ENCODE peak calls at places on chromosomes 2 and 18, in six cellular contexts. W is NB4, B is AG10803, G is MG63, Y is SJCRH30, I is mesenchymal stem cell. X is an unnamed sample.

GRCh38 chr18:35707674-35708073 is 126.1 kb downstream of the GALNT1 start:
- DNase-seq in W (no peak), B (no peak), G (no peak), Y (no peak), I (no peak), X (no peak)

GRCh38 chr2:204892506-204893255 is 347.4 kb downstream of the PARD3B start:
- DNase-seq in W (no peak), B (peak), G (peak), Y (no peak), I (peak), X (no peak)

GRCh38 chr18:8816805-8817204 is 111.4 kb downstream of the MTCL1 start:
- DNase-seq in W (peak), B (peak), G (no peak), Y (no peak), I (peak), X (no peak)

GRCh38 chr2:70336552-70336951 is 34.7 kb upstream of the FAM136A start:
- DNase-seq in W (no peak), B (no peak), G (no peak), Y (no peak), I (no peak), X (no peak)

GRCh38 chr2:201854221-201854801 is 48.0 kb downstream of the CDK15 start:
- DNase-seq in W (no peak), B (peak), G (peak), Y (peak), I (peak), X (peak)

GRCh38 chr2:84938194-84938879 is 32.6 kb upstream of the KCMF1 start:
- DNase-seq in W (no peak), B (peak), G (no peak), Y (no peak), I (peak), X (no peak)

GRCh38 chr18:78901923-78902794 is 77.5 kb upstream of the SALL3 start:
- DNase-seq in W (no peak), B (no peak), G (no peak), Y (no peak), I (no peak), X (no peak)

GRCh38 chr2:140929866-140930265 is 1201.0 kb downstream of the LRP1B start:
- DNase-seq in W (no peak), B (no peak), G (peak), Y (no peak), I (no peak), X (no peak)

GRCh38 chr2:66578067-66578852 is 143.3 kb downstream of the MEIS1 start:
- DNase-seq in W (no peak), B (peak), G (no peak), Y (no peak), I (no peak), X (no peak)

GRCh38 chr2:66580343-66580954 is 145.5 kb downstream of the MEIS1 start:
- DNase-seq in W (no peak), B (no peak), G (no peak), Y (no peak), I (no peak), X (no peak)

GRCh38 chr2:66577331-66578041 is 142.6 kb downstream of the MEIS1 start:
- DNase-seq in W (no peak), B (no peak), G (no peak), Y (no peak), I (no peak), X (no peak)

GRCh38 chr2:66579494-66579893 is 144.6 kb downstream of the MEIS1 start:
- DNase-seq in W (no peak), B (no peak), G (no peak), Y (no peak), I (no peak), X (no peak)

GRCh38 chr2:66578853-66579158 is 143.9 kb downstream of the MEIS1 start:
- DNase-seq in W (no peak), B (no peak), G (no peak), Y (no peak), I (no peak), X (no peak)
- H3K4me3 ChIP-seq in W (no peak), B (peak), G (no peak), Y (no peak), I (no peak), X (no peak)

GRCh38 chr2:64404743-64405142 is 49.2 kb upstream of the LGALSL start:
- DNase-seq in W (no peak), B (no peak), G (peak), Y (no peak), I (peak), X (no peak)
- H3K4me3 ChIP-seq in W (no peak), B (no peak), G (no peak), Y (peak), I (no peak), X (no peak)

DNA sequence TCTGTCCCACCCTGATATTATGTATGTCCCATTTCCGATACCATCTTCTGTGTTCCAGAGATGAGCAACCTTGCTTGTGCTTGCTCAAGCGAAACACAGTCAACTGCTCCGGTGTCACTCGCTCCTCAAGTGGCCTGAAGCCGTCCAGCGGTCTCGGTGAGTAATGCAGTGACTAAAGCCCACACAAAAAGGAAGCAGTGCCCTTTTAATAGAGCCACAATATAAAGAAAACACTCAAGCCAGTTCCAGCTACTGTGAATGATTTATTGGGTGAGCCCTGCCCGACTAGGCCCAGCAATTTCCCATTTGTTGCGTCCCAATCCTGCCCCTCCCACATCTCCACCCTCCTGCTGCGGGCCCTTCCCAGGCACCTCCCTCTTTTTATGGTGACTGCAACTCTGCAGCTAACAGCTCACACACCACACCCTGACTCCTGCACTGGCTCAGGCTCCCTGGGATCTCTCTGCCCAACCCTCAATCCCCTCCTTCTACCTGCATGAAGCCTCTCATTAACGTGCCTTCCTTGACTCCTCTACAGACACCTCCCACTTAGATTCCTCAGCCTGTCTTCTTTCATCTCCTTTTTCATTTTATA is 44.2 kb upstream of the DSC1 start:
- DNase-seq in W (peak), B (no peak), G (peak), Y (peak), I (peak), X (no peak)
- H3K4me3 ChIP-seq in W (peak), B (no peak), G (no peak), Y (no peak), I (no peak), X (no peak)

DNA sequence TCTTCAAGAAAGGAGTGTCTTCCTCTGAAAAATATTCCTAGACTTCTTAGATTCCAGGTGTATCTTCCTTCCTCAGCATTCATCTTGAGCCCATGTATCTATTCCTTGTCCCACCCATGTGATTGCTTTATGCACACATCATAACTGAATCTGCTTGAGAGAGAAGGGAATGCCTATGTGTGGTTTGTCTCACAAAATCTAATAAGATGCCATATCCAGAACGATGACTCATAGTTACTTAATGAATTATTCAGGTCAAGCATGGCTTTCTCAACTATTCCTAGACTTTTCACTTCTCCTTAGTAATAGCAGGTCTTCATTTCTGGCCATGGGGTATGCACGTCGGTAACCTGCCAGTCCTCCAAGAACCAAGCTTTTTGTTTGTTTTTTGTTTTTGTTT is 121.8 kb downstream of the SETBP1 start:
- DNase-seq in W (no peak), B (peak), G (no peak), Y (no peak), I (peak), X (no peak)
- H3K4me3 ChIP-seq in W (no peak), B (no peak), G (no peak), Y (no peak), I (no peak), X (no peak)

DNA sequence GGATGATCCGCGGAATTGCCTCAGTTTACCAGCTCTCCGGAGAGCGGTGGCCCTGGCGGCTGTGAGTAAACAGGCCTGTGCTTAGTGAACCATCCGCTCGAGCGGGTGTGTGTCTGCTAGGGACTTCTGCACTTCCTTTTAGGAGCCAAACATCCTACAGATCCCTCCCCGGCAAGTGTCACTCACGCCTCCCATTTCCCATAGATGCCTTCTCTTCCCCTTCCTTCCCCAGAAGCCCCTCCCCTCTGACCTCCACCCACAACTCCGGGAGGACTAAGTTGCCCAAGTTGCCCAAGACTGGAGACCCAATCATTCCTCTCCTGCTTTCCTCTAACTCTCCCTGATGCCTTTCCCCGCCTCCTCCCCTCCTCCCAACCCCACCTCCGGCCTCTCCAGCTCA is 2.9 kb downstream of the C1QL2 start:
- DNase-seq in W (no peak), B (no peak), G (no peak), Y (no peak), I (no peak), X (no peak)
- H3K4me3 ChIP-seq in W (no peak), B (no peak), G (no peak), Y (no peak), I (no peak), X (no peak)

DNA sequence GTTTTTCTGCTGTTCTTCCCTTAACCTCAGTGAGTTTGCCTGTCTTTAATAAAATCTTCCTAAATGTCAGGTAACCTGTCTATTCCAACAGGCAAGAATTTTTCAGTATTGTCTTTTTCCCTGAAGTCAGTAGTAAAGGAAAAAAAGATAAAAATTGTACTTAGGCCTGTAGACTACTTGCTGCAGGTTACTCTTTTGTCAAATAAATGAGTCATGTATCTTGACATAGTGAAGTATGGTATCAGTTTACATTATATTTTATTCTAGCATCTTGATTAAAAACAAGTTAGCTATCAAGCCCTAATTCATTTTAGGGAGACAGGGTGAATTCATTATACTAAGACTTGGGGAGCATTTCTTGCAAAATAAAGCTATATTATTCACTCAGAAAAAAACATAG is 59.8 kb downstream of the ITGA4 start:
- DNase-seq in W (no peak), B (no peak), G (no peak), Y (no peak), I (no peak), X (no peak)
- H3K4me3 ChIP-seq in W (no peak), B (no peak), G (no peak), Y (no peak), I (no peak), X (no peak)

GRCh38 chr2:9207641-9208301 is 1.2 kb downstream of the ASAP2 start:
- DNase-seq in W (peak), B (no peak), G (peak), Y (peak), I (peak), X (no peak)
- H3K4me3 ChIP-seq in W (peak), B (peak), G (peak), Y (peak), I (peak), X (peak)

X was measured in retinal pigment epithelial cell.